ENCODE peak calls at places on chromosomes 11 and 22, in eight cellular contexts. U, X, D, A, M, S, L and P are unnamed samples.

GRCh38 chr11:67698247-67698646 is 23.8 kb upstream of the ALDH3B2 start:
- DNase-seq in U (no peak), X (no peak), D (no peak), A (no peak), M (no peak), S (no peak), L (no peak), P (peak; percentile 58)

GRCh38 chr11:34599406-34599901 is 21.4 kb upstream of the EHF start:
- DNase-seq in U (no peak), X (no peak), D (no peak), A (no peak), M (no peak), S (no peak), L (no peak), P (no peak)

GRCh38 chr22:38706885-38707180 is 1.1 kb downstream of the GTPBP1 start:
- DNase-seq in U (no peak), X (no peak), D (no peak), A (no peak), M (no peak), S (no peak), L (no peak), P (no peak)

GRCh38 chr22:32564170-32565001 is 89.8 kb downstream of the FBXO7 start:
- DNase-seq in U (peak; percentile 78), X (no peak), D (no peak), A (no peak), M (peak; percentile 40), S (peak; percentile 49), L (no peak), P (no peak)

GRCh38 chr11:29019960-29020683 is 911.9 kb downstream of the METTL15 start:
- DNase-seq in U (no peak), X (no peak), D (no peak), A (no peak), M (no peak), S (no peak), L (no peak), P (peak; percentile 16)

GRCh38 chr11:46364791-46365190 is 16.7 kb upstream of the MDK start:
- DNase-seq in U (no peak), X (no peak), D (no peak), A (peak; percentile 45), M (no peak), S (no peak), L (no peak), P (no peak)

GRCh38 chr22:44620129-44620840 is 81.7 kb upstream of the PRR5 start:
- DNase-seq in U (peak; percentile 64), X (peak; percentile 90), D (peak; percentile 36), A (peak; percentile 82), M (peak; percentile 64), S (no peak), L (peak; percentile 51), P (peak; percentile 82)

GRCh38 chr22:29782061-29782845 is 15.1 kb downstream of the UQCR10 start:
- DNase-seq in U (peak; percentile 87), X (no peak), D (no peak), A (no peak), M (peak; percentile 74), S (no peak), L (no peak), P (no peak)

GRCh38 chr22:44523981-44524759 is 26.1 kb upstream of the RTL6 start:
- DNase-seq in U (peak; percentile 27), X (no peak), D (no peak), A (no peak), M (peak; percentile 44), S (no peak), L (no peak), P (no peak)

GRCh38 chr11:128905345-128906184 is 14.4 kb downstream of the KCNJ5 start:
- DNase-seq in U (peak; percentile 52), X (no peak), D (no peak), A (no peak), M (peak; percentile 43), S (no peak), L (peak; percentile 58), P (peak; percentile 49)

GRCh38 chr11:59669611-59670009 is 773 bp upstream of the PATL1 start:
- DNase-seq in U (peak; percentile 37), X (no peak), D (no peak), A (peak; percentile 86), M (peak; percentile 42), S (no peak), L (peak; percentile 32), P (no peak)

GRCh38 chr11:117610045-117610444 is 187.0 kb downstream of the DSCAML1 start:
- DNase-seq in U (no peak), X (no peak), D (no peak), A (no peak), M (no peak), S (no peak), L (no peak), P (no peak)

DNA sequence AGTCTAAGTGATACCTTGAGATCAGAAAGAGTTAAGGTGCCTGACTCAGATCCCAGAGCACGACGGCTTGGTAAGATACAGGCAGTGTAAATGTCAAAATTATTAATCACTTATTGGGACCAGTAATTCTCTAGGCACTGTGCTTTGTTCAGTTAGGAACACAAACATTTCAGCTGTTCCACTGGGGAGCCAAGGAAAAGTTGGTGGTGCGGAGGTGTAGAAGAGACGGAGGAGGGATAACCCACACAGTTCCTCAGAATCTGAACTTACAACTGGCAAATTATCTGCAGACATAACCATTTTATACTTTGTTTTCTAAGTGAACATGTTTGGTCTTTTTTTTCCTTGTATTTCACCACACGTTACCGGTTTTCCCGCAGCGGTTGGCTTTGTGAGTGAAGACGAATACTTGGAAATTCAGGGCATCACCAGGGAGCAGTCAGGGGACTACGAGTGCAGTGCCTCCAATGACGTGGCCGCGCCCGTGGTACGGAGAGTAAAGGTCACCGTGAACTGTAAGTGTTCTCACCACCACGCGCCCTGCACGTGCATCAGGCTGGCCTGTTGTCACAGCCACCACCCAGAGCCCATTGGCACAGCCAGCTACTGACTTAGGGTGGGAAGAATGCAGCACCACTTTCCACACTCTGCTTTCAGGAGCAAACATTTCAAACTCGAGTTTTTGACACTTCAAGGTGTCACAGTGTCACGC is 937.0 kb downstream of the NTM start:
- DNase-seq in U (no peak), X (no peak), D (no peak), A (no peak), M (no peak), S (no peak), L (no peak), P (no peak)
- TF ChIP-seq CTCF in U (no peak), X (no peak), D (no peak), A (no peak), M (no peak), S (no peak), L (no peak), P (no peak)

DNA sequence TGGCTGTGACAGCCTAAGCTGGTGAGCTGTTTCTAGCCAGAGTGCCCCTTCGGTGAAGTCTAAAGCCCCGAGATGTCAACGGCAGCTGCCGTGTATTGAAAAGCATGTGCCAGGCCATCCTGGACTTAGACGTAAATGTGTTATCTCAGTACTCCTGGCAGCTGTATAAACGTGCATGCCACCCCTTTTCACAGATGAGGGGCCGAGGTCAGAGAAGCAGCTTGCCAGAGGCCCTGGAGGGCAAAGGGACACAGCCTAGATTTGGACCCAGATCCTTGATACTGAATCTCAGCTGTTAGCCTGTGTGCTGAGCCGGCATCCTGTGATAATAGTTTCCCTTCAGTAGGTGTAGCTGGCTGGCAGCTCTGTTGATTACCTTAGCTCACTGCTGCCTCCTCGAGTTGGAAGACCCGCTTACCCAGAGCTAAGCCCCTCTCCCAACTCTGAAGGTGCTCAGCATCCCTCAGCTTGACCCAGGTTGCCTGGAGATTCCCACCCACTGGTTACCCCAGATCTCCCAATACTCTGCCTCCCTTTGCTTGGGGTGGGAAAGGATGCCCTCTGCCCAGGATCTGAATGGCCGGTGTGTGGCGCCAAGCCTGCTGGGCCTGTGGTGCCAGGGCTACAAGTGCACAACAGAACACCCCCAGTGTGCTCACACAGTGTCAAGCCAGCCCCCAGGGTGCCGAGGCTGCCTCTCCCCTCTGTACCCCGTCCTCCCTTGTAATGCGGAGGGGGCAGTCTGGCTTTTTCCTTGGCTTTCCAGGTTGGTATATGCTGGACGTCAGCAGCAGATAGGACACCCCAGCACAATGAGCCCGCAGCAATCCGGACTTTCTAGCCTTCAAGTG is 59.8 kb upstream of the WNT7B start:
- DNase-seq in U (no peak), X (peak; percentile 61), D (no peak), A (no peak), M (peak; percentile 59), S (no peak), L (no peak), P (peak; percentile 76)
- H3K4me1 ChIP-seq in U (peaks cover 25% of the 10 kb centered on the region), X (peaks cover 18% of the 10 kb centered on the region), D (no peaks in the 10 kb centered on the region), A (peaks cover 26% of the 10 kb centered on the region), M (peaks cover 13% of the 10 kb centered on the region), S (peaks cover 19% of the 10 kb centered on the region), L (no peaks in the 10 kb centered on the region), P (peaks cover 33% of the 10 kb centered on the region)

DNA sequence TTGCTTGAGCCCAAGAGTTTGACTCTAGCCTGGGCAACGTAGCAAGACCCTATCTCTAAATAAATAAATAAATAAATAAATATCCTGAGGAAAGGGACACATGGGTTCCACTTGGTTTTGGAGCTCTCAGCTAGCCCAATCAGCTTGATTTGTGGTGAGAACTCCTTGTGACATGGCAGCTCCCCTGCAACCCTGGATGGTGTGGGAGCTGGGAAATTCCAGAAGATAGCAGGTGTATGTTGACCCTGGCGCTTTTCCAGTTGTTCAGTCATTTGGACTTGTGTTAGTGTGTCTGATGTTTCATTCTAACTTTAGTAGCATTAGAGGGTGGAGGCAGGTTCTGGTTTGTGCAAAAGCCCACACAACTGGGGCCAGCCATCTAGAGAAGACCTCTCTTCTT is 148.5 kb upstream of the NCAM1 start:
- DNase-seq in U (no peak), X (no peak), D (no peak), A (no peak), M (no peak), S (no peak), L (no peak), P (no peak)
- H3K36me3 ChIP-seq in U (no peaks in the 10 kb centered on the region), X (no peaks in the 10 kb centered on the region), D (no peaks in the 10 kb centered on the region), A (no peaks in the 10 kb centered on the region), M (no peaks in the 10 kb centered on the region), S (no peaks in the 10 kb centered on the region), L (no peaks in the 10 kb centered on the region), P (no peaks in the 10 kb centered on the region)

GRCh38 chr11:69618237-69618636 is 22.7 kb upstream of the CCND1 start:
- DNase-seq in U (no peak), X (no peak), D (no peak), A (no peak), M (no peak), S (no peak), L (no peak), P (no peak)

GRCh38 chr11:69617682-69618081 is 23.3 kb upstream of the CCND1 start:
- DNase-seq in U (no peak), X (no peak), D (no peak), A (no peak), M (no peak), S (no peak), L (no peak), P (no peak)

GRCh38 chr11:69614085-69614484 is 26.9 kb upstream of the CCND1 start:
- DNase-seq in U (no peak), X (no peak), D (no peak), A (no peak), M (no peak), S (no peak), L (no peak), P (no peak)

GRCh38 chr11:69615545-69616278 is 25.2 kb upstream of the CCND1 start:
- DNase-seq in U (no peak), X (no peak), D (no peak), A (no peak), M (no peak), S (no peak), L (no peak), P (no peak)

DNA sequence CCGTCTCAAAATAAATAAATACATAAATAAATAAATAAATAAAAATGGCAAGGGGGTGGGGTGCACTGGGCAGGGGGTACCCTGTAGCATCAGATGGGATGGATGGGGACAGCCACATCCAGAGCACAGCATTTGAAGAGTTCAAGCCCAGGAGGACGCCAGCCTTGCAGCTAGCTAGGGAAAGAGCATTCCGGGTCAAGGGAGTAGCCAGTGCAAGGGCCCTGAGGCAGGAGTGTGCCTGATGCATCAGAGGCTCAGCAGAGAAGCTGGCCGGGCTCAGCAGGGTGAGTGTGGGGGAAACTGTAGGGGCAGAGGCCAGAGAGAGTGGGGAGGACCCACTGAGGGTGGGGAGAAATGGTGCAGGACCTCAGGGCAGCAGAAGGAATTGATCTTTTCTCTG is 23.7 kb upstream of the CCND1 start:
- DNase-seq in U (no peak), X (no peak), D (no peak), A (no peak), M (no peak), S (no peak), L (no peak), P (no peak)
- TF ChIP-seq CTCF in U (no peak), X (no peak), D (no peak), A (no peak), M (no peak), S (no peak), L (no peak), P (no peak)